ENCODE peak calls at places on chromosomes 13 and 19, in seven cellular contexts. Q, Y, J, B, S, A and R are unnamed samples.

GRCh38 chr19:10888421-10888866 is 17.1 kb downstream of the CARM1 start:
- DNase-seq in Q (no peak), Y (no peak), J (no peak), B (no peak), S (no peak), A (peak), R (no peak)

GRCh38 chr13:80649274-80649673 is 308.3 kb upstream of the SPRY2 start:
- DNase-seq in Q (no peak), Y (no peak), J (no peak), B (no peak), S (no peak), A (no peak), R (no peak)

GRCh38 chr13:102701331-102701730 is 6.5 kb upstream of the METTL21C start:
- DNase-seq in Q (no peak), Y (no peak), J (no peak), B (no peak), S (no peak), A (no peak), R (no peak)

GRCh38 chr13:74705438-74705837 is 571.2 kb upstream of the KLF12 start:
- DNase-seq in Q (no peak), Y (no peak), J (no peak), B (no peak), S (no peak), A (no peak), R (no peak)

GRCh38 chr13:94181461-94182107 is 297.9 kb downstream of the DCT start:
- DNase-seq in Q (no peak), Y (no peak), J (no peak), B (no peak), S (no peak), A (no peak), R (no peak)

GRCh38 chr13:112771877-112772538 is 82.2 kb downstream of the ATP11A start:
- DNase-seq in Q (no peak), Y (no peak), J (no peak), B (no peak), S (no peak), A (no peak), R (no peak)

GRCh38 chr13:110006304-110006703 is 219.9 kb upstream of the IRS2 start:
- DNase-seq in Q (no peak), Y (peak), J (no peak), B (no peak), S (no peak), A (no peak), R (peak)

GRCh38 chr19:11377756-11378155 is 3.3 kb downstream of the SWSAP1 start:
- DNase-seq in Q (no peak), Y (no peak), J (no peak), B (no peak), S (peak), A (no peak), R (peak)

GRCh38 chr19:34366670-34367423 is 1.9 kb downstream of the GPI start:
- DNase-seq in Q (no peak), Y (peak), J (peak), B (peak), S (peak), A (no peak), R (peak)

GRCh38 chr19:2100719-2101061 is 4.0 kb downstream of the IZUMO4 start:
- DNase-seq in Q (no peak), Y (no peak), J (no peak), B (no peak), S (no peak), A (no peak), R (no peak)
- TF ChIP-seq CTCF in Q (no peak), Y (no peak), J (no peak), B (no peak), S (no peak), A (no peak), R (no peak)

DNA sequence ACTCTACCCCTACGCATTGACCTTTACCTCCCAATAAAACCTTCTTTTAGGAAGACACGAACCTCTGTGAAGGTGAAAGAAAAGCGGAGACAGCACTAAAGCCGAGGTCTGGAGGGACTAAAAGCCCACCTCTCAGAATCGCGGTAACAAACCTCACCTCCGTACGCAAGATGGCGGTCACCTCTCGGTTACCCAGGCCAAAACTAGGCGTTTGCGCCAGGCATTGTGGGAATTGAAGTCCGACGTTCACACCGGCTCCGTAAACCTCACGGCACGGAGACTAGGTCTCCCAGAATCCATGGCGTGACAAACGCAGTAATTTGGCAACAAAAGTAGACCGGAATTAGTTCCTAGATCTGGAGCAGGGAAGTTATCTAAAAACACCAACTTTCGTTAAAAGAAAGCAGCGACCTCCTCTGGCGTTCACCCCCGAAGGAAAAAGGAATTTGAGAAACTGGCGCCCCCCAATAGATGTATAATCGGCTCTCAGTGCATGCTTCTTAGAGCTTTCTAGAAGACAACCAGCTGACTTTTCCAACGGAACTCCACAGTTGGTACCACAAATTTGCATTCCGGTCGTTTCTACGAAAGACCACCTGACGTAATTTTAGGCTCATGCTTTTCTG is at the start of gene N4BP2L2:
- DNase-seq in Q (peak), Y (peak), J (peak), B (peak), S (peak), A (peak), R (peak)
- TF ChIP-seq CTCF in Q (no peak), Y (peak), J (no peak), B (peak), S (peak), A (no peak), R (peak)

GRCh38 chr19:50710094-50710493 is 9.5 kb downstream of the SHANK1 start:
- DNase-seq in Q (no peak), Y (no peak), J (no peak), B (no peak), S (peak), A (no peak), R (no peak)
- TF ChIP-seq CTCF in Q (no peak), Y (no peak), J (no peak), B (peak), S (peak), A (peak), R (peak)

DNA sequence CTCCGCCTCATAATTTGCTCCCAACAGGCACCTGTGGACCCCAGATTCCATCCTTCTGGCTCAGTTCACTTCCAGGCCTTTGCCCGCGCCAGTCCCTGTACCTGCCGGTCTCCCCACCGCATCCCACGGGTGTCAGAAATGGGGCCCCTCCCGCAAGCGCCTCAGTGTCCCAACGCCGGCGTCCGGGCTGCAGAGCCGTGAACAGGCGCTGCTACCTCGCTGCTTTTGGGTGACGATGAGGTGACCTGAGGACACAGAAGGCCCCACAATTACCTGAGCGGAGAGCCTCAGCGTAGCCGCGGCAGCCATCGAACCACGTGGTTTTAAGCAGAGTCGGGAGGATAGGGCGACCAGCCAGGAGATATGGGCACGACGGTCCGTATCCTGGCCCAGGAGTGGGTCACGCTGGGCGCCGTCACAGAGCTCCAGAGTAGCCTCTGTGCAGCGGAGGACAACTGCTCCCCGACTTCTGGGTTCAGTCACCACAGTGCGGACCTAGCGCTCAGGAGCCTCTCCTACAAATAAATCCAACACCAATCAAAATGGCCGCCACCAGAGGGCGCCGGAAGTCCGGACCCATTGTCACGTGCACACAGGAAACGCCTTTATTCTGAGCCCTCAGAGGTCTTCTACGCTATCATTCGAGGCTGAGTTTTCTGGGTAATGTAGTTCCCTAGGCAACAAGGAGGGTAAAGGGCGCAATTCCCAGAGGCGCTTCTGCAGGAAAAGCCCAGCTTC is at the start of gene ZNF814:
- DNase-seq in Q (peak), Y (peak), J (peak), B (peak), S (peak), A (peak), R (peak)
- TF ChIP-seq CTCF in Q (no peak), Y (no peak), J (no peak), B (peak), S (peak), A (peak), R (peak)

DNA sequence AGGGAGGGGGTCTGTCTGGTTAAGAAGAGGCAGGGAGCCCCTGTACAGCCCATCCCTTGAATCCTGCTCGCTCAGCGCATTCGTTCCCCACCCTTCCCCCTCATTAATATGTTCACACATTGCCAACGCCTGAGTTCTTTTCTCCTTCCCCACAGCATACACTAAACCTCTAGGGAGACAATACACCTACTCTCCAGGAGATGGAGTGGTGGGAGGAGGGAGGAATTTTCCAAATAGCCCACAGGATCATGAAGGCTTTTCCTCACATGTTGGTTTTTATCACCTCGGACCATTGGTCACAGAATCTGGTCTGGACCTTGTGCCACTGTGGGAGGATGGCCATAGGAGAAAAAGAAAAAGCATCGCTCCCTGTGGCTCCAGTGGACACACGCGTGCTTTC is 294.9 kb downstream of the SHISA2 start:
- DNase-seq in Q (no peak), Y (no peak), J (no peak), B (no peak), S (no peak), A (no peak), R (no peak)
- TF ChIP-seq CTCF in Q (no peak), Y (no peak), J (no peak), B (no peak), S (no peak), A (peak), R (no peak)

GRCh38 chr13:72295173-72295572 is 428.2 kb upstream of the DACH1 start:
- DNase-seq in Q (no peak), Y (peak), J (no peak), B (no peak), S (peak), A (no peak), R (no peak)

GRCh38 chr13:72296246-72296645 is 429.2 kb upstream of the DACH1 start:
- DNase-seq in Q (no peak), Y (no peak), J (no peak), B (no peak), S (no peak), A (no peak), R (no peak)

GRCh38 chr13:72293206-72293605 is 426.2 kb upstream of the DACH1 start:
- DNase-seq in Q (no peak), Y (no peak), J (no peak), B (no peak), S (no peak), A (no peak), R (no peak)

DNA sequence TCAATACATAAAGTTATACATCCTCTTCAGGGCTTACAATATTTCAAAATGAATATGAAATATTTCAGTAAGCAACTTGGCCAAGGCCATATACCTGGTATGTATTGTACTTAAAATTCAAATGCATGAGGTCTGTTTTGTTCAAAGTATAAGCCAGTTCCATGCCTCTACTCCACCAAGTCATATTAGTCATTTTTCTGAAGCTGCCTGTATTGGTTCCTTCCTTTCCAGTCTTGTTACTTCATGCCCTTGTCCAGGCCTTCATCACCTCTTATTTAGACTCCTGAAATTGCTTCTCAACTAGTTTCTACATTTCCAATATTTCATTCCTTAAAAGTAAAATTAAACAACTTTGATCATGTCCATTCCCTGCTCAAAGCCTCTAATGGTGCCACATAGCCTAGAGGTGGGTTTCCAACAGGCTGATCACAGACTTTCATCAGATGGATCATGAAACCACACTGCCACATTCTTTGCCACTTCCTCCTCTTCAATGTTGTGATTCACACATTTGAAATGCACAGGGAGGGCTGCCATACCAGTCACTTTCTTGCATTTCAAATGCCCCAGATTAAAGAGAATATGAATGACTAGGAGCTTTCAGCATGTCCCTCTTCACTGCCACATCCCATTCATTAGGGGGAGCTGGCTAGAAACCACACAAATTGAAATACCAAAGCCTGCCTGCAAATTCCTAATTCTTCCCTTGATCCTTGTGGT is 424.1 kb upstream of the DACH1 start:
- DNase-seq in Q (no peak), Y (peak), J (no peak), B (no peak), S (peak), A (peak), R (peak)
- TF ChIP-seq CTCF in Q (no peak), Y (no peak), J (no peak), B (no peak), S (no peak), A (no peak), R (no peak)

DNA sequence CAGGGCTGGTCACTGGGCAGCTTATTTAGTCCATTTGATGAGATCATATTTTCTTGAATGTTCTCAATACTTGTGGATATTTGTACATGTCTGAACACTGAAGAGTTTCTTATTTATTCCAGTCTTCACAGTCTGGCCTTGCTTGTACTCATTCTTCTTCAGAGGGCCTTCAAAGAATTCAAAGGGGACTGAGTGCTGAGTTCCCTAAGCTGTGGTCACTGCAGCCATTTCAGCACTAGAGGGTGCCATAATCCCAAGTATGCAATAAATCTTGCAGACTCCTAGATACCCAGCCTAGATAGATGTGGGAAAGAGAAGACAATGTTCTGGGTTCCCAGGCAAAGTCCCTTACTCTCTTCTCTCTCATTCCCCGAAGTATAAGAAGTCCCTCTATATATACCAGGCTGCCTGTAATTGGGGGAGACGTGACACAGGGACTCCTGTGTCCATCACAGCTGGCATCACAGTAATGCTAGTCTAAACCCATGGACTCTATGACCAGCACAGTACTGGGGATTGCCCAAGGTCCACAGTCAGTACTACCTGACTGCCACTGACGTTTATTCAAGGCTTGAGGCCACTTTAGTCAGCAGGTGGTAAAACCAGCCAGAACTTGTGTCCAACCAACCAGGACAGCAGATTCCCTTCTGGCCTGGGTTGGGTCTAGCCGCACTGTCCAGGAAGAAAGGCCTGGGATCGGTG is 8.9 kb upstream of the VN1R1 start:
- DNase-seq in Q (no peak), Y (peak), J (no peak), B (no peak), S (peak), A (no peak), R (peak)
- TF ChIP-seq CTCF in Q (no peak), Y (peak), J (peak), B (peak), S (peak), A (peak), R (peak)

DNA sequence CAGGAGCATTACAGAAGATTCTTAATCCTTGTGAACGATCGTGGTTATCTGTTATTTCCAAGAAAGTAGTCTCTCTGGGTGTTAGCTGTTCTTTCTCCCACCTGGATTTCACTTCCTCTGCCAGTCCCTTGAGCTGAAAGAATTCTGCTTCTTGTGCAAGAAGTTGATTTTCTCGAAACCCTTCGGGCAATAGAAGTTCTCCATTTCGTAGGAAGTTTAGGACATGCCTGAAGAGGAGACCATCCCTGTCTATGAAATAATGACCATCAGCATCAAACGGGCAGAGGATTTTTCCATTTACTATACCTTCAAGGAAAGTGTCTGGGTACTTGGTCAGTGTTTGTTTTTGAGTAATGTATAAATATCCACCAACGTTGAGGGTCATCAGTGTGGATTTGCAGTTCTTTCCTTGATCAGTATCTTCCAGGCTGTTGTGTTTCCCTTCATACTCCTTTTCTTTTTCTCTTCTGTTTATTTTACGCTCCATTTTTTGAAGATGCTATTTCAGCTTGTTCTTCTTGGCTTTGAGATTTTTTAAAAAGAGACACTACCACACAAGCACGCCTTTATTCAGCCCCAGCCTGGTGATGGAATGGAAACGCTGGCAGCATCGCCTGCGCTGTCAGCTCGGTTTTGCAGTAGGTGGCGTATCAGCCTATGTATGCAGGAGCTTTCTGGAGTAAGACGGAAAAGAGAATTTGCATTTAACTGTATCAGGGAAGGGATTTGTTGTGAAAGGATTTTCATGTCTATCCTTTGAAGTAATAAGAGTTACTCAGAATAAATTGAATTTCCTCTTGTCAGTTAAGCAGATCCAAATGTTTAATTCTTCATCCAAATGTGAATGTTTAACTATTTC is 6.5 kb downstream of the KCTD4 start:
- DNase-seq in Q (peak), Y (peak), J (no peak), B (no peak), S (peak), A (peak), R (no peak)
- TF ChIP-seq CTCF in Q (no peak), Y (peak), J (no peak), B (peak), S (no peak), A (peak), R (peak)

GRCh38 chr13:61286148-61286745 is 129.4 kb downstream of the PCDH20 start:
- DNase-seq in Q (no peak), Y (no peak), J (no peak), B (no peak), S (no peak), A (peak), R (no peak)
- TF ChIP-seq CTCF in Q (no peak), Y (no peak), J (no peak), B (no peak), S (no peak), A (peak), R (peak)

GRCh38 chr19:3547767-3548282 is 8.9 kb downstream of the TEKTIP1 start:
- DNase-seq in Q (no peak), Y (no peak), J (no peak), B (no peak), S (no peak), A (no peak), R (no peak)
- TF ChIP-seq CTCF in Q (no peak), Y (no peak), J (no peak), B (no peak), S (no peak), A (no peak), R (peak)